ENCODE peak calls at places on chromosomes 12 and 14, in ten cellular contexts. One of them, this sample, is unnamed.

GRCh38 chr12:57864811-57865751 is 18.6 kb upstream of the CTDSP2 start:
- DNase-seq in EL: peak
- DNase-seq in GM04504: no peak
- DNase-seq in mucosa of gallbladder: peak
- DNase-seq in GM12865: peak
- DNase-seq in AG09309: no peak
- DNase-seq in A172: peak
- DNase-seq in pancreas: peak
- DNase-seq in glomerular endothelial cell: no peak
- DNase-seq in GM04503: peak
- DNase-seq in this sample: no peak

GRCh38 chr12:42099433-42099832 is 45.2 kb downstream of the GXYLT1 start:
- DNase-seq in EL: no peak
- DNase-seq in GM04504: no peak
- DNase-seq in mucosa of gallbladder: no peak
- DNase-seq in GM12865: no peak
- DNase-seq in AG09309: no peak
- DNase-seq in A172: no peak
- DNase-seq in pancreas: no peak
- DNase-seq in glomerular endothelial cell: no peak
- DNase-seq in GM04503: no peak
- DNase-seq in this sample: no peak

GRCh38 chr12:131826064-131826928 is 1.9 kb upstream of the MMP17 start:
- DNase-seq in EL: no peak
- DNase-seq in GM04504: no peak
- DNase-seq in mucosa of gallbladder: no peak
- DNase-seq in GM12865: no peak
- DNase-seq in AG09309: no peak
- DNase-seq in A172: no peak
- DNase-seq in pancreas: peak
- DNase-seq in glomerular endothelial cell: no peak
- DNase-seq in GM04503: no peak
- DNase-seq in this sample: no peak

GRCh38 chr12:110906985-110907384 is 13.4 kb downstream of the MYL2 start:
- DNase-seq in EL: no peak
- DNase-seq in GM04504: no peak
- DNase-seq in mucosa of gallbladder: no peak
- DNase-seq in GM12865: no peak
- DNase-seq in AG09309: no peak
- DNase-seq in A172: no peak
- DNase-seq in pancreas: no peak
- DNase-seq in glomerular endothelial cell: no peak
- DNase-seq in GM04503: no peak
- DNase-seq in this sample: no peak

GRCh38 chr14:101929946-101930345 is 34.4 kb upstream of the DYNC1H1 start:
- DNase-seq in EL: no peak
- DNase-seq in GM04504: no peak
- DNase-seq in mucosa of gallbladder: no peak
- DNase-seq in GM12865: no peak
- DNase-seq in AG09309: no peak
- DNase-seq in A172: no peak
- DNase-seq in pancreas: peak
- DNase-seq in glomerular endothelial cell: no peak
- DNase-seq in GM04503: no peak
- DNase-seq in this sample: no peak

GRCh38 chr12:80509781-80510556 is 65.9 kb downstream of the PTPRQ start:
- DNase-seq in EL: peak
- DNase-seq in GM04504: peak
- DNase-seq in mucosa of gallbladder: no peak
- DNase-seq in GM12865: no peak
- DNase-seq in AG09309: peak
- DNase-seq in A172: peak
- DNase-seq in pancreas: no peak
- DNase-seq in glomerular endothelial cell: no peak
- DNase-seq in GM04503: peak
- DNase-seq in this sample: no peak

GRCh38 chr14:50045039-50045711 is 71.2 kb downstream of the VCPKMT start:
- DNase-seq in EL: peak
- DNase-seq in GM04504: peak
- DNase-seq in mucosa of gallbladder: peak
- DNase-seq in GM12865: peak
- DNase-seq in AG09309: peak
- DNase-seq in A172: peak
- DNase-seq in pancreas: peak
- DNase-seq in glomerular endothelial cell: no peak
- DNase-seq in GM04503: peak
- DNase-seq in this sample: no peak

GRCh38 chr14:57209561-57209960 is 59.1 kb downstream of the EXOC5 start:
- DNase-seq in EL: peak
- DNase-seq in GM04504: peak
- DNase-seq in mucosa of gallbladder: no peak
- DNase-seq in GM12865: no peak
- DNase-seq in AG09309: peak
- DNase-seq in A172: peak
- DNase-seq in pancreas: no peak
- DNase-seq in glomerular endothelial cell: no peak
- DNase-seq in GM04503: peak
- DNase-seq in this sample: no peak

GRCh38 chr12:132261328-132262138 is 67.9 kb downstream of the GALNT9 start:
- DNase-seq in EL: no peak
- DNase-seq in GM04504: no peak
- DNase-seq in mucosa of gallbladder: no peak
- DNase-seq in GM12865: no peak
- DNase-seq in AG09309: no peak
- DNase-seq in A172: no peak
- DNase-seq in pancreas: no peak
- DNase-seq in glomerular endothelial cell: no peak
- DNase-seq in GM04503: no peak
- DNase-seq in this sample: no peak

GRCh38 chr14:74616996-74617700 is 5.1 kb upstream of the LTBP2 start:
- DNase-seq in EL: no peak
- DNase-seq in GM04504: no peak
- DNase-seq in mucosa of gallbladder: no peak
- DNase-seq in GM12865: no peak
- DNase-seq in AG09309: no peak
- DNase-seq in A172: peak
- DNase-seq in pancreas: no peak
- DNase-seq in glomerular endothelial cell: no peak
- DNase-seq in GM04503: no peak
- DNase-seq in this sample: no peak

GRCh38 chr14:92719890-92720323 is 28.5 kb downstream of the LGMN start:
- DNase-seq in EL: no peak
- DNase-seq in GM04504: peak
- DNase-seq in mucosa of gallbladder: peak
- DNase-seq in GM12865: no peak
- DNase-seq in AG09309: peak
- DNase-seq in A172: no peak
- DNase-seq in pancreas: no peak
- DNase-seq in glomerular endothelial cell: no peak
- DNase-seq in GM04503: no peak
- DNase-seq in this sample: no peak

GRCh38 chr12:96240251-96240650 is 46.1 kb downstream of the ELK3 start:
- DNase-seq in EL: no peak
- DNase-seq in GM04504: no peak
- DNase-seq in mucosa of gallbladder: no peak
- DNase-seq in GM12865: no peak
- DNase-seq in AG09309: no peak
- DNase-seq in A172: no peak
- DNase-seq in pancreas: no peak
- DNase-seq in glomerular endothelial cell: no peak
- DNase-seq in GM04503: no peak
- DNase-seq in this sample: no peak

GRCh38 chr12:94641283-94641682 is 9.1 kb downstream of the TMCC3 start:
- DNase-seq in EL: no peak
- DNase-seq in GM04504: no peak
- DNase-seq in mucosa of gallbladder: no peak
- DNase-seq in GM12865: no peak
- DNase-seq in AG09309: no peak
- DNase-seq in A172: no peak
- DNase-seq in pancreas: no peak
- DNase-seq in glomerular endothelial cell: no peak
- DNase-seq in GM04503: no peak
- DNase-seq in this sample: no peak

GRCh38 chr12:95790025-95790911 is at the start of gene NTN4:
- DNase-seq in EL: peak
- DNase-seq in GM04504: no peak
- DNase-seq in mucosa of gallbladder: peak
- DNase-seq in GM12865: peak
- DNase-seq in AG09309: no peak
- DNase-seq in A172: no peak
- DNase-seq in pancreas: peak
- DNase-seq in glomerular endothelial cell: no peak
- DNase-seq in GM04503: no peak
- DNase-seq in this sample: peak

GRCh38 chr14:51442513-51443175 is 202.6 kb downstream of the TMX1 start:
- DNase-seq in EL: peak
- DNase-seq in GM04504: peak
- DNase-seq in mucosa of gallbladder: peak
- DNase-seq in GM12865: no peak
- DNase-seq in AG09309: peak
- DNase-seq in A172: peak
- DNase-seq in pancreas: no peak
- DNase-seq in glomerular endothelial cell: peak
- DNase-seq in GM04503: peak
- DNase-seq in this sample: no peak

GRCh38 chr14:46259536-46259935 is 392.0 kb downstream of the RPL10L start:
- DNase-seq in EL: no peak
- DNase-seq in GM04504: no peak
- DNase-seq in mucosa of gallbladder: no peak
- DNase-seq in GM12865: peak
- DNase-seq in AG09309: no peak
- DNase-seq in A172: peak
- DNase-seq in pancreas: peak
- DNase-seq in glomerular endothelial cell: no peak
- DNase-seq in GM04503: no peak
- DNase-seq in this sample: no peak

GRCh38 chr14:58617619-58618018 is 20.1 kb upstream of the DACT1 start:
- DNase-seq in EL: no peak
- DNase-seq in GM04504: no peak
- DNase-seq in mucosa of gallbladder: no peak
- DNase-seq in GM12865: no peak
- DNase-seq in AG09309: no peak
- DNase-seq in A172: no peak
- DNase-seq in pancreas: no peak
- DNase-seq in glomerular endothelial cell: no peak
- DNase-seq in GM04503: no peak
- DNase-seq in this sample: no peak

GRCh38 chr12:128047266-128048060 is 219.5 kb upstream of the TMEM132C start:
- DNase-seq in EL: no peak
- DNase-seq in GM04504: no peak
- DNase-seq in mucosa of gallbladder: no peak
- DNase-seq in GM12865: no peak
- DNase-seq in AG09309: no peak
- DNase-seq in A172: no peak
- DNase-seq in pancreas: no peak
- DNase-seq in glomerular endothelial cell: no peak
- DNase-seq in GM04503: no peak
- DNase-seq in this sample: no peak

GRCh38 chr14:64035143-64035542 is 182.3 kb downstream of the SYNE2 start:
- DNase-seq in EL: peak
- DNase-seq in GM04504: peak
- DNase-seq in mucosa of gallbladder: no peak
- DNase-seq in GM12865: no peak
- DNase-seq in AG09309: peak
- DNase-seq in A172: no peak
- DNase-seq in pancreas: no peak
- DNase-seq in glomerular endothelial cell: no peak
- DNase-seq in GM04503: peak
- DNase-seq in this sample: no peak

This sample was measured in stimulated activated naive CD4-positive, alpha-beta T cell.